ENCODE peak calls at places on chromosomes 4 and X, in four cellular contexts. One of them, this sample, is unnamed. For H3K4me1, the result is how much of the 10 kb centered on the place peaks cover.

GRCh38 chrX:1685460-1685859 is 70.6 kb downstream of the ASMT start:
- DNase-seq in H1: no peak
- DNase-seq in HepG2: no peak
- DNase-seq in GM12878: no peak
- DNase-seq in this sample: no peak

GRCh38 chr4:168183717-168184571 is 91.6 kb downstream of the ANXA10 start:
- DNase-seq in H1: no peak
- DNase-seq in HepG2: peak
- DNase-seq in GM12878: peak
- DNase-seq in this sample: no peak

GRCh38 chr4:183918696-183919095 is 13.6 kb downstream of the STOX2 start:
- DNase-seq in H1: no peak
- DNase-seq in HepG2: no peak
- DNase-seq in GM12878: no peak
- DNase-seq in this sample: no peak

GRCh38 chr4:76488905-76489798 is 54.1 kb downstream of the SHROOM3 start:
- DNase-seq in H1: no peak
- DNase-seq in HepG2: no peak
- DNase-seq in GM12878: no peak
- DNase-seq in this sample: no peak

GRCh38 chr4:80017125-80017854 is 55.7 kb downstream of the ANTXR2 start:
- DNase-seq in H1: no peak
- DNase-seq in HepG2: no peak
- DNase-seq in GM12878: no peak
- DNase-seq in this sample: no peak

GRCh38 chr4:25666031-25666630 is 10.5 kb downstream of the SLC34A2 start:
- DNase-seq in H1: no peak
- DNase-seq in HepG2: no peak
- DNase-seq in GM12878: no peak
- DNase-seq in this sample: no peak

GRCh38 chrX:20118065-20118824 is 1.5 kb upstream of the MAP7D2 start:
- DNase-seq in H1: no peak
- DNase-seq in HepG2: no peak
- DNase-seq in GM12878: no peak
- DNase-seq in this sample: no peak

GRCh38 chr4:32987111-32987510 is 2266.9 kb downstream of the PCDH7 start:
- DNase-seq in H1: no peak
- DNase-seq in HepG2: no peak
- DNase-seq in GM12878: no peak
- DNase-seq in this sample: no peak

GRCh38 chrX:23907106-23907495 is 637 bp downstream of the APOO start:
- DNase-seq in H1: no peak
- DNase-seq in HepG2: no peak
- DNase-seq in GM12878: no peak
- DNase-seq in this sample: no peak

GRCh38 chr4:183797041-183797444 is 108.1 kb upstream of the STOX2 start:
- DNase-seq in H1: no peak
- DNase-seq in HepG2: no peak
- DNase-seq in GM12878: no peak
- DNase-seq in this sample: no peak

GRCh38 chr4:183100827-183101226 is 1.8 kb downstream of the WWC2 start:
- DNase-seq in H1: no peak
- DNase-seq in HepG2: peak
- DNase-seq in GM12878: no peak
- DNase-seq in this sample: no peak

GRCh38 chr4:13492752-13493151 is 8.6 kb upstream of the RAB28 start:
- DNase-seq in H1: no peak
- DNase-seq in HepG2: no peak
- DNase-seq in GM12878: no peak
- DNase-seq in this sample: no peak

GRCh38 chr4:53917719-53918118 is 146.7 kb downstream of the CHIC2 start:
- DNase-seq in H1: no peak
- DNase-seq in HepG2: no peak
- DNase-seq in GM12878: no peak
- DNase-seq in this sample: no peak

GRCh38 chr4:113186960-113187757 is 137.7 kb downstream of the ANK2 start:
- DNase-seq in H1: no peak
- DNase-seq in HepG2: no peak
- DNase-seq in GM12878: no peak
- DNase-seq in this sample: no peak

GRCh38 chrX:114582264-114582632 is 1.6 kb upstream of the HTR2C start:
- DNase-seq in H1: no peak
- DNase-seq in HepG2: no peak
- DNase-seq in GM12878: no peak
- DNase-seq in this sample: no peak

GRCh38 chrX:53280703-53281320 is 572 bp downstream of the IQSEC2 start:
- DNase-seq in H1: no peak
- DNase-seq in HepG2: no peak
- DNase-seq in GM12878: no peak
- DNase-seq in this sample: no peak

GRCh38 chrX:17082831-17083230 is 136.4 kb downstream of the REPS2 start:
- DNase-seq in H1: no peak
- DNase-seq in HepG2: peak
- DNase-seq in GM12878: no peak
- DNase-seq in this sample: no peak

GRCh38 chr4:174629265-174629664 is 107.0 kb upstream of the HPGD start:
- DNase-seq in H1: no peak
- DNase-seq in HepG2: no peak
- DNase-seq in GM12878: no peak
- DNase-seq in this sample: no peak

GRCh38 chrX:103513067-103513466 is 6.2 kb downstream of the RAB40A start:
- DNase-seq in H1: no peak
- DNase-seq in HepG2: peak
- DNase-seq in GM12878: no peak
- DNase-seq in this sample: no peak

GRCh38 chrX:19739683-19740082 is 147.7 kb downstream of the SH3KBP1 start:
- DNase-seq in H1: peak
- DNase-seq in HepG2: peak
- DNase-seq in GM12878: no peak
- DNase-seq in this sample: peak

GRCh38 chrX:131614241-131614640 is 70.4 kb downstream of the OR13H1 start:
- DNase-seq in H1: no peak
- DNase-seq in HepG2: no peak
- DNase-seq in GM12878: no peak
- DNase-seq in this sample: no peak

GRCh38 chr4:173448557-173448918 is 49.6 kb upstream of the SCRG1 start:
- DNase-seq in H1: no peak
- DNase-seq in HepG2: no peak
- DNase-seq in GM12878: no peak
- DNase-seq in this sample: no peak

GRCh38 chr4:185127021-185127925 is 15.8 kb upstream of the SLC25A4 start:
- DNase-seq in H1: peak
- DNase-seq in HepG2: no peak
- DNase-seq in GM12878: no peak
- DNase-seq in this sample: no peak

GRCh38 chrX:124216396-124217124 is 115.9 kb upstream of the TEX13D start:
- DNase-seq in H1: no peak
- DNase-seq in HepG2: no peak
- DNase-seq in GM12878: no peak
- DNase-seq in this sample: no peak
- H3K4me3 ChIP-seq in H1: no peak
- H3K4me3 ChIP-seq in HepG2: no peak
- H3K4me3 ChIP-seq in GM12878: no peak
- H3K4me3 ChIP-seq in this sample: no peak

DNA sequence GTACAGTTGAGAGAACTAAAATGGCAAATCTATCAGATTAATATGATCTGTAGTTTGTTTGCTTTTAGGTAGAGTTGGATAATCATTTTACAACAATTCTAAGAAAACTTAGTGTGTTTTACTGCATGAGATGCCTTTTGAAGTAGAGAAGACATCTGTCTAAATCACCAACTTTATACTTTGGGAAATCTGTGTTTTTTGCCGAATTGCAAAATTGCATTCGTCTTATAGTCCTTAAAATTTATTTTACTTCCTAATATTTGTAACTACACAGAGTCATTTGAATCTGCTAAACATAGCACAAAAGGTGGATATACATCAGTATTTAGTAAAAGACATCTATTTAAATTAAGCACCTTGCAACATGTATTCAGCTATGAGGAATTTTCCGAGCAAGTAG is 100.0 kb downstream of the CCSER1 start:
- DNase-seq in H1: no peak
- DNase-seq in HepG2: no peak
- DNase-seq in GM12878: no peak
- DNase-seq in this sample: no peak
- TF ChIP-seq SUZ12 in H1: no peak
- TF ChIP-seq SUZ12 in HepG2: no peak
- TF ChIP-seq SUZ12 in GM12878: no peak
- TF ChIP-seq SUZ12 in this sample: no peak

GRCh38 chr4:29142708-29143107 is 1577.5 kb upstream of the PCDH7 start:
- DNase-seq in H1: no peak
- DNase-seq in HepG2: no peak
- DNase-seq in GM12878: no peak
- DNase-seq in this sample: no peak
- H3K4me1 ChIP-seq in H1: under half
- H3K4me1 ChIP-seq in HepG2: under half
- H3K4me1 ChIP-seq in GM12878: under half
- H3K4me1 ChIP-seq in this sample: under half

GRCh38 chr4:21827575-21827974 is 121.0 kb downstream of the KCNIP4 start:
- DNase-seq in H1: no peak
- DNase-seq in HepG2: no peak
- DNase-seq in GM12878: no peak
- DNase-seq in this sample: no peak
- H3K4me3 ChIP-seq in H1: no peak
- H3K4me3 ChIP-seq in HepG2: no peak
- H3K4me3 ChIP-seq in GM12878: no peak
- H3K4me3 ChIP-seq in this sample: no peak

GRCh38 chr4:72449705-72450104 is 119.3 kb downstream of the ADAMTS3 start:
- DNase-seq in H1: no peak
- DNase-seq in HepG2: no peak
- DNase-seq in GM12878: no peak
- DNase-seq in this sample: no peak
- TF ChIP-seq SUZ12 in H1: no peak
- TF ChIP-seq SUZ12 in HepG2: no peak
- TF ChIP-seq SUZ12 in GM12878: no peak
- TF ChIP-seq SUZ12 in this sample: no peak

GRCh38 chr4:118760493-118760892 is 75.3 kb downstream of the METTL14 start:
- DNase-seq in H1: no peak
- DNase-seq in HepG2: no peak
- DNase-seq in GM12878: peak
- DNase-seq in this sample: no peak

GRCh38 chr4:118765399-118765798 is 70.5 kb downstream of the SEC24D start:
- DNase-seq in H1: no peak
- DNase-seq in HepG2: no peak
- DNase-seq in GM12878: no peak
- DNase-seq in this sample: no peak

GRCh38 chr4:118762146-118762545 is 73.8 kb downstream of the SEC24D start:
- DNase-seq in H1: no peak
- DNase-seq in HepG2: no peak
- DNase-seq in GM12878: no peak
- DNase-seq in this sample: no peak

GRCh38 chr4:118761387-118762016 is 74.4 kb downstream of the SEC24D start:
- DNase-seq in H1: no peak
- DNase-seq in HepG2: no peak
- DNase-seq in GM12878: no peak
- DNase-seq in this sample: no peak

DNA sequence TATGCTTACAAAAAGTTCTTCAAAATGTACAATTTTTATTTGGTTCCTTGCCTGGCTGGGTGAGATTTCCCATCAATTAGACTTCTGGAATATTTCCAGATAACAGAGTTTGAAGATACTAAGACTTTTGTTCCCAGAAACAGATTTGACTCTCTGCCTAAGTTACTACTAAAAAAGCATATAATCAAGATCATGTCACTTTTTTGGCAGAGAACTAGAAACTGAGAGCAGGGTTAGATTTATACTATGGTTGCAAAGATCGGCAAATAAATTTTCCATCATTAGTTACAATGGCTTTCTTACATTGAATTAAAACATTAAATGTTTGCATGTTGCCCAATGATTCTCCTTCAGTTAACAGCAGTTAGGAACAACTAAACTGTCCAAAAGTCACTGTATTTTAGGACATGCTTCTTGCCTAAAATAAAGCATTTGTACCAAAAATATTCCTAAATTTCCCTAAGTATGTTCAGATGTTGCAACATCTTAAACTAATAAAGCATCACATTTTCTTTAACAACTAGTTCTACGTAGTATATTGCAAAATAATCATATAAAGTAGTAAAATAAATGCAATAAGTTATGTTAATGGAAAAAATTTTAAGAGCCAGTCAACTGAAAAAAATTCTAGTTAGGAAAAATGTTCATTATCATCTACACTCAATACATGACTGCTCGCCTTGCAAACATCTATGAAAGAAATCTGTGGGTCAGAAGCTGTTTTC is 73.0 kb downstream of the SEC24D start:
- DNase-seq in H1: no peak
- DNase-seq in HepG2: no peak
- DNase-seq in GM12878: no peak
- DNase-seq in this sample: no peak
- H3K4me1 ChIP-seq in H1: under half
- H3K4me1 ChIP-seq in HepG2: under half
- H3K4me1 ChIP-seq in GM12878: under half
- H3K4me1 ChIP-seq in this sample: under half

GRCh38 chr4:22514001-22514400 is 1.9 kb downstream of the ADGRA3 start:
- DNase-seq in H1: no peak
- DNase-seq in HepG2: peak
- DNase-seq in GM12878: no peak
- DNase-seq in this sample: no peak
- H3K4me3 ChIP-seq in H1: peak
- H3K4me3 ChIP-seq in HepG2: peak
- H3K4me3 ChIP-seq in GM12878: no peak
- H3K4me3 ChIP-seq in this sample: peak

GRCh38 chr4:74377714-74378113 is 12.8 kb downstream of the EREG start:
- DNase-seq in H1: no peak
- DNase-seq in HepG2: no peak
- DNase-seq in GM12878: no peak
- DNase-seq in this sample: no peak

GRCh38 chr4:74374561-74375327 is 9.8 kb downstream of the EREG start:
- DNase-seq in H1: no peak
- DNase-seq in HepG2: no peak
- DNase-seq in GM12878: no peak
- DNase-seq in this sample: no peak

GRCh38 chr4:74374128-74374527 is 9.2 kb downstream of the EREG start:
- DNase-seq in H1: no peak
- DNase-seq in HepG2: no peak
- DNase-seq in GM12878: no peak
- DNase-seq in this sample: no peak

GRCh38 chr4:74376888-74377483 is 12.0 kb downstream of the EREG start:
- DNase-seq in H1: no peak
- DNase-seq in HepG2: peak
- DNase-seq in GM12878: no peak
- DNase-seq in this sample: no peak

GRCh38 chr4:74375824-74376426 is 11.0 kb downstream of the EREG start:
- DNase-seq in H1: no peak
- DNase-seq in HepG2: no peak
- DNase-seq in GM12878: no peak
- DNase-seq in this sample: no peak
- TF ChIP-seq SUZ12 in H1: no peak
- TF ChIP-seq SUZ12 in HepG2: no peak
- TF ChIP-seq SUZ12 in GM12878: no peak
- TF ChIP-seq SUZ12 in this sample: no peak